ENCODE peak calls at places on chromosome 11, in ten cellular contexts. W, P, N, I, O, C, T, E, M and D are unnamed samples.

GRCh38 chr11:112968988-112969714 is 7.9 kb downstream of the NCAM1 start:
- DNase-seq in P (no peak), I (peak), N (no peak), T (peak), M (no peak), W (no peak), O (no peak), E (peak), C (no peak), D (no peak)

GRCh38 chr11:85779956-85780640 is 30.8 kb downstream of the SYTL2 start:
- DNase-seq in W (no peak), C (no peak), E (peak), M (no peak), T (no peak), I (no peak), N (no peak), P (no peak), O (no peak), D (no peak)

GRCh38 chr11:124475265-124475664 is 29.8 kb upstream of the OR8B8 start:
- DNase-seq in I (no peak), T (no peak), C (no peak), W (no peak), P (no peak), O (no peak), M (no peak), N (no peak), E (no peak), D (no peak)

GRCh38 chr11:40722179-40722795 is 737.2 kb downstream of the LRRC4C start:
- DNase-seq in O (no peak), I (no peak), E (peak), M (no peak), C (no peak), W (no peak), P (no peak), T (peak), N (peak), D (peak)

GRCh38 chr11:124520253-124520854 is 23.1 kb downstream of the OR8B12 start:
- DNase-seq in I (no peak), E (no peak), O (no peak), P (no peak), C (no peak), M (no peak), W (no peak), T (no peak), N (no peak), D (no peak)

GRCh38 chr11:127056338-127056971 is 55.9 kb upstream of the KIRREL3 start:
- DNase-seq in E (no peak), W (no peak), P (no peak), M (no peak), N (peak), C (no peak), O (no peak), T (no peak), I (no peak), D (peak)

GRCh38 chr11:22346283-22346682 is 8.1 kb downstream of the SLC17A6 start:
- DNase-seq in I (no peak), O (no peak), N (no peak), T (no peak), P (no peak), E (no peak), C (no peak), M (no peak), W (no peak), D (no peak)

GRCh38 chr11:119874660-119875238 is 145.7 kb upstream of the NECTIN1 start:
- DNase-seq in W (no peak), P (no peak), T (no peak), O (no peak), C (no peak), M (no peak), N (no peak), E (no peak), I (no peak), D (no peak)

GRCh38 chr11:46903846-46904245 is 14.5 kb downstream of the LRP4 start:
- DNase-seq in M (no peak), E (no peak), T (peak), P (peak), W (no peak), C (no peak), I (no peak), N (no peak), O (no peak), D (no peak)

GRCh38 chr11:47477323-47477722 is 28.4 kb upstream of the RAPSN start:
- DNase-seq in M (no peak), P (no peak), T (no peak), N (no peak), E (peak), W (no peak), I (peak), C (no peak), O (no peak), D (no peak)

GRCh38 chr11:108569896-108570295 is 23.7 kb downstream of the EXPH5 start:
- DNase-seq in M (no peak), N (no peak), C (no peak), P (no peak), O (no peak), T (no peak), I (no peak), W (no peak), E (no peak), D (no peak)

GRCh38 chr11:111735262-111736116 is 30.7 kb downstream of the PPP2R1B start:
- DNase-seq in I (peak), M (peak), T (peak), C (no peak), N (no peak), P (peak), E (peak), O (peak), W (peak), D (no peak)

GRCh38 chr11:45146072-45147016 is at the start of gene PRDM11:
- DNase-seq in O (peak), T (peak), I (peak), C (peak), E (peak), M (no peak), N (peak), P (no peak), W (no peak), D (peak)

GRCh38 chr11:65858354-65859133 is 564 bp upstream of the CFL1 start:
- DNase-seq in E (no peak), T (peak), C (no peak), P (no peak), O (no peak), M (no peak), W (no peak), N (no peak), I (no peak), D (no peak)

GRCh38 chr11:69149646-69150045 is 6.1 kb upstream of the SMIM38 start:
- DNase-seq in P (no peak), N (no peak), I (no peak), C (no peak), E (no peak), W (no peak), T (no peak), M (peak), O (no peak), D (no peak)

GRCh38 chr11:44654596-44654995 is 72.2 kb upstream of the TSPAN18 start:
- DNase-seq in E (no peak), T (no peak), I (no peak), M (no peak), C (no peak), P (no peak), N (no peak), W (no peak), O (no peak), D (no peak)

GRCh38 chr11:95135155-95135554 is 45.5 kb downstream of the ENDOD1 start:
- DNase-seq in O (no peak), P (no peak), M (no peak), E (peak), N (no peak), W (no peak), C (no peak), T (no peak), I (no peak), D (no peak)

GRCh38 chr11:17608830-17609229 is 61.8 kb downstream of the OTOG start:
- DNase-seq in W (no peak), C (no peak), M (no peak), E (no peak), N (no peak), P (no peak), O (no peak), T (no peak), I (no peak), D (no peak)

GRCh38 chr11:71116435-71117040 is 135.8 kb downstream of the SHANK2 start:
- DNase-seq in E (no peak), T (no peak), I (no peak), W (no peak), P (no peak), O (no peak), M (no peak), C (no peak), N (no peak), D (peak)

GRCh38 chr11:43806976-43807375 is 73.7 kb upstream of the ALKBH3 start:
- DNase-seq in O (no peak), E (no peak), P (no peak), W (no peak), M (no peak), I (no peak), T (no peak), N (no peak), C (no peak), D (no peak)

GRCh38 chr11:35030716-35031213 is 108.2 kb upstream of the CD44 start:
- DNase-seq in O (peak), N (peak), E (peak), W (peak), M (no peak), C (no peak), T (peak), P (no peak), I (peak), D (peak)

GRCh38 chr11:32899423-32899822 is 6.8 kb downstream of the QSER1 start:
- DNase-seq in T (no peak), E (no peak), P (no peak), M (no peak), W (no peak), N (no peak), O (no peak), I (no peak), C (no peak), D (peak)

GRCh38 chr11:70423523-70424505 is 25.5 kb downstream of the CTTN start:
- DNase-seq in E (peak), P (no peak), M (no peak), C (no peak), O (peak), N (peak), I (peak), W (no peak), T (peak), D (peak)

GRCh38 chr11:77299528-77299993 is 1.9 kb downstream of the GDPD4 start:
- DNase-seq in W (no peak), E (no peak), N (no peak), P (no peak), I (no peak), C (no peak), M (no peak), T (no peak), O (no peak), D (no peak)

GRCh38 chr11:36657610-36658225 is 59.7 kb upstream of the RAG2 start:
- DNase-seq in I (no peak), N (no peak), M (no peak), P (no peak), C (no peak), O (no peak), T (no peak), E (no peak), W (no peak), D (no peak)

GRCh38 chr11:67420147-67420645 is 4.7 kb downstream of the CARNS1 start:
- DNase-seq in T (no peak), M (no peak), O (no peak), I (no peak), C (no peak), P (no peak), N (no peak), W (no peak), E (no peak), D (no peak)

GRCh38 chr11:67419330-67420049 is 4.0 kb downstream of the CARNS1 start:
- DNase-seq in M (no peak), T (no peak), O (no peak), I (no peak), C (no peak), W (no peak), E (no peak), N (no peak), P (no peak), D (no peak)

GRCh38 chr11:67421421-67422031 is 6.0 kb downstream of the CARNS1 start:
- DNase-seq in T (no peak), E (no peak), W (no peak), M (no peak), I (no peak), C (no peak), O (no peak), P (no peak), N (no peak), D (no peak)

GRCh38 chr11:67422894-67423293 is 5.4 kb upstream of the RPS6KB2 start:
- DNase-seq in N (no peak), I (no peak), P (no peak), W (no peak), M (no peak), O (no peak), E (no peak), C (no peak), T (no peak), D (no peak)

GRCh38 chr11:67420646-67421420 is 5.4 kb downstream of the CARNS1 start:
- DNase-seq in O (peak), N (peak), W (peak), T (peak), E (peak), C (peak), P (peak), I (peak), M (peak), D (peak)
- TF ChIP-seq CTCF in O (no peak), N (no peak), W (no peak), T (no peak), E (no peak), C (no peak), P (no peak), I (no peak), M (no peak), D (no peak)

DNA sequence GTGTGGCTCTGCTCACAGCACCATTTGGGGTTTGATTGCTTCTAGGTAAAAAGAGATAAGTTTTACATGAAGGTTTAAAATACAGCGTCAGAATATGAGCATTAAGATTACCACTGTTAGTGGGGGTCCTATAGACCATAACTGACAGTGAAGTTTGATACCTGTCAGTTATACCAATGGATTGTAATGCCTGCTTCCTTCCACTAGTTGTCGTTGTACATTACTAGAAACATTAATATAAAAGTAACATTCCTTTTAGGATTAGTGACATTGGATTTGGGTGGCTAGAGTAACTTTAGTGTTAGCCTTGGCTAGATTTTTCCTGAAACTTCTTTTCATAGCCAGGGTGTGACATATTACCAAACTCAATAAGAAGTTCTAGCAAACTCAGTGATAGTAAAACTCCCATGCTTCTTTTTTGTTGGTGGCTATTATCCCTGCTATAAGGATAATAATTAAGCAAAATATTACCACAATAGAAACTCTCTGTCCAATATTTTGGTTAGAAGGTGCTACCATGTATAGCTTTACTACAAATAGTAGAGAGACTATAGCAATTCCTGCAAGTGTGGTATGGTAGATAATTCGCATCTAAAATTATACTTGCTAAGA is 57.1 kb downstream of the FAM181B start:
- DNase-seq in M (no peak), W (no peak), E (no peak), T (no peak), P (no peak), C (no peak), I (no peak), O (no peak), N (no peak), D (no peak)
- TF ChIP-seq CTCF in M (no peak), W (no peak), E (peak), T (peak), P (no peak), C (no peak), I (peak), O (peak), N (peak), D (peak)

DNA sequence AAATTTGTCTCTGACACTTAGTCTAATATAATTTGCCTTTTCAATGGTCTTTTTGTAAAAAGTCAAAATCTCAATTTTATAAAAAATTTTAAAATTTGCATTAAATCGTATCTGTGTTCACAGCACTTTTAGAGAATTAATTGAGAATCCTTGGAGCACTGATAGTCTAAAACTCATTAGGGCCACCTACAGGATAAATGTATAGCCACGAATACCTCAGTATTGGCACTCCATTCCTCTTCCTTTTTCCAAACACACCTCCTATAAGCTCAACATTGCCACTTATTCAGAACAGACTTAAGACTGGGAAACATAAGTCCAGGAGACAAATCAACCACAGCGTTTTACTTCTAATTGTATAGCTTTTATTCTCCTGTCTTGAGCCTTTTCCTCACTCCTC is 776.0 kb upstream of the ARHGAP42 start:
- DNase-seq in T (no peak), M (no peak), P (no peak), W (no peak), I (no peak), O (no peak), N (no peak), C (no peak), E (no peak), D (no peak)
- TF ChIP-seq CTCF in T (no peak), M (no peak), P (no peak), W (no peak), I (no peak), O (no peak), N (no peak), C (no peak), E (no peak), D (no peak)

GRCh38 chr11:1765871-1766718 is 2.4 kb upstream of the CTSD start:
- DNase-seq in M (no peak), T (no peak), O (no peak), W (no peak), N (peak), C (no peak), P (peak), E (no peak), I (no peak), D (no peak)
- TF ChIP-seq CTCF in M (no peak), T (peak), O (no peak), W (no peak), N (no peak), C (no peak), P (no peak), E (peak), I (no peak), D (peak)